ENCODE peak calls at places on chromosomes 6 and 20, in five cellular contexts. V is aorta; S is astrocyte; Z is CD8-positive, alpha-beta memory T cell; U is upper lobe of right lung. Y is an unnamed sample.

GRCh38 chr20:33033381-33033780 is 1.9 kb downstream of the BPIFB6 start:
- DNase-seq in S (no peak), U (no peak), Z (no peak), V (no peak), Y (no peak)

GRCh38 chr20:15491564-15491963 is 1081.7 kb downstream of the KIF16B start:
- DNase-seq in Z (no peak), V (no peak), S (no peak), U (no peak), Y (no peak)

GRCh38 chr6:47455533-47456209 is 21.9 kb upstream of the CD2AP start:
- DNase-seq in Z (no peak), U (no peak), V (no peak), S (no peak), Y (no peak)

GRCh38 chr6:55913213-55914195 is 38.1 kb upstream of the BMP5 start:
- DNase-seq in Z (no peak), V (no peak), S (peak; percentile 23), U (no peak), Y (no peak)

GRCh38 chr6:45423111-45423900 is 45.6 kb upstream of the SUPT3H start:
- DNase-seq in U (peak; percentile 72), Z (peak; percentile 37), S (no peak), V (peak; percentile 81), Y (peak; percentile 12)

GRCh38 chr6:3314621-3315020 is 55.9 kb downstream of the PSMG4 start:
- DNase-seq in Z (no peak), U (no peak), S (no peak), V (peak; percentile 10), Y (peak; percentile 56)

GRCh38 chr6:21598662-21599061 is 5.1 kb downstream of the SOX4 start:
- DNase-seq in Z (no peak), V (no peak), U (no peak), S (peak; percentile 50), Y (no peak)

GRCh38 chr6:70673054-70673453 is 5.4 kb downstream of the SMAP1 start:
- DNase-seq in S (no peak), Z (no peak), V (no peak), U (no peak), Y (no peak)

GRCh38 chr20:36145877-36146707 is 8.4 kb upstream of the EPB41L1 start:
- DNase-seq in S (peak; percentile 23), V (no peak), U (no peak), Z (no peak), Y (peak; percentile 79)

GRCh38 chr6:45647341-45648138 is 269.8 kb upstream of the SUPT3H start:
- DNase-seq in U (no peak), S (no peak), Z (no peak), V (no peak), Y (no peak)

GRCh38 chr6:2038096-2038495 is 207.3 kb downstream of the GMDS start:
- DNase-seq in S (peak; percentile 77), U (no peak), V (no peak), Z (peak; percentile 5), Y (no peak)

GRCh38 chr20:62728781-62729300 is 20.2 kb downstream of the NTSR1 start:
- DNase-seq in S (no peak), U (no peak), V (peak; percentile 39), Z (no peak), Y (no peak)

GRCh38 chr6:20029979-20030378 is 182.3 kb downstream of the MBOAT1 start:
- DNase-seq in U (no peak), Z (no peak), S (no peak), V (no peak), Y (no peak)

GRCh38 chr20:13170771-13171170 is 50.3 kb upstream of the ISM1 start:
- DNase-seq in U (no peak), S (no peak), V (no peak), Z (no peak), Y (no peak)

GRCh38 chr20:1623501-1624250 is 3.9 kb upstream of the SIRPB1 start:
- DNase-seq in U (no peak), V (no peak), Z (no peak), S (no peak), Y (no peak)

GRCh38 chr6:122494665-122495272 is 23.2 kb upstream of the SERINC1 start:
- DNase-seq in V (no peak), U (no peak), Z (no peak), S (no peak), Y (no peak)

GRCh38 chr6:24874128-24874527 is 61.6 kb downstream of the RIPOR2 start:
- DNase-seq in V (no peak), U (no peak), Z (no peak), S (no peak), Y (no peak)

GRCh38 chr20:63134201-63134612 is 81.7 kb downstream of the YTHDF1 start:
- DNase-seq in S (no peak), U (peak; percentile 56), Z (no peak), V (peak; percentile 66), Y (no peak)

GRCh38 chr20:17898548-17898994 is 70.0 kb downstream of the SNX5 start:
- DNase-seq in V (peak; percentile 81), Z (peak; percentile 45), S (peak; percentile 27), U (peak; percentile 73), Y (peak; percentile 79)

GRCh38 chr6:84581494-84582259 is 182.7 kb downstream of the TBX18 start:
- DNase-seq in V (no peak), S (peak; percentile 82), Z (no peak), U (no peak), Y (no peak)

GRCh38 chr6:149867876-149868640 is 3.9 kb upstream of the LRP11 start:
- DNase-seq in S (no peak), U (no peak), Z (no peak), V (no peak), Y (no peak)

GRCh38 chr6:139748353-139749146 is 374.1 kb upstream of the CITED2 start:
- DNase-seq in S (peak; percentile 83), U (no peak), Z (no peak), V (no peak), Y (no peak)

GRCh38 chr6:169965239-169965638 is 213.8 kb downstream of the ERMARD start:
- DNase-seq in V (no peak), U (no peak), Z (no peak), S (no peak), Y (no peak)

GRCh38 chr6:28866342-28867077 is 57.3 kb downstream of the TRIM27 start:
- DNase-seq in Z (peak; percentile 69), V (peak; percentile 88), S (peak; percentile 34), U (peak; percentile 93), Y (peak; percentile 74)

GRCh38 chr6:155890409-155890808 is 434.8 kb upstream of the NOX3 start:
- DNase-seq in Z (no peak), U (no peak), S (no peak), V (no peak), Y (no peak)

GRCh38 chr6:77313595-77313994 is 149.7 kb downstream of the HTR1B start:
- DNase-seq in S (no peak), U (no peak), Z (no peak), V (no peak), Y (no peak)

GRCh38 chr6:36616888-36617521 is 22.8 kb downstream of the SRSF3 start:
- DNase-seq in U (peak; percentile 86), S (peak; percentile 52), V (no peak), Z (no peak), Y (peak; percentile 75)

GRCh38 chr20:50688256-50688655 is 3.1 kb downstream of the RIPOR3 start:
- DNase-seq in V (no peak), Z (no peak), U (no peak), S (no peak), Y (no peak)

GRCh38 chr6:100062621-100063020 is 68.6 kb upstream of the MCHR2 start:
- DNase-seq in V (no peak), Z (no peak), U (no peak), S (no peak), Y (no peak)

GRCh38 chr20:63006611-63007471 is at the start of gene BHLHE23:
- DNase-seq in V (no peak), Z (no peak), S (no peak), U (no peak), Y (no peak)

GRCh38 chr6:2656460-2657064 is 94.2 kb downstream of the MYLK4 start:
- DNase-seq in S (no peak), Z (no peak), U (no peak), V (no peak), Y (no peak)

GRCh38 chr6:137514418-137514817 is 20.2 kb upstream of the OLIG3 start:
- DNase-seq in Z (no peak), U (no peak), V (no peak), S (no peak), Y (no peak)

GRCh38 chr6:137520520-137520919 is 26.3 kb upstream of the OLIG3 start:
- DNase-seq in Z (no peak), S (no peak), U (no peak), V (no peak), Y (no peak)

GRCh38 chr6:137518584-137518983 is 24.4 kb upstream of the OLIG3 start:
- DNase-seq in Z (no peak), S (no peak), U (no peak), V (no peak), Y (no peak)

GRCh38 chr6:137519629-137520176 is 25.5 kb upstream of the OLIG3 start:
- DNase-seq in U (no peak), V (no peak), Z (no peak), S (no peak), Y (no peak)

GRCh38 chr6:137517404-137517803 is 23.2 kb upstream of the OLIG3 start:
- DNase-seq in U (no peak), V (no peak), Z (no peak), S (no peak), Y (no peak)
- H3K4me1 ChIP-seq in U (no peaks in the 10 kb centered on the region), V (no peaks in the 10 kb centered on the region), Z (no peaks in the 10 kb centered on the region), S (no peaks in the 10 kb centered on the region), Y (no peaks in the 10 kb centered on the region)

GRCh38 chr6:37987559-37987958 is 168.0 kb downstream of the ZFAND3 start:
- DNase-seq in V (no peak), Z (no peak), S (no peak), U (no peak), Y (peak; percentile 48)
- H3K27ac ChIP-seq in V (peak overlapping the region; percentile 33), Z (no peak overlapping the region), S (peak overlapping the region; percentile 50), U (no peak overlapping the region), Y (peak overlapping the region; percentile 28)

DNA sequence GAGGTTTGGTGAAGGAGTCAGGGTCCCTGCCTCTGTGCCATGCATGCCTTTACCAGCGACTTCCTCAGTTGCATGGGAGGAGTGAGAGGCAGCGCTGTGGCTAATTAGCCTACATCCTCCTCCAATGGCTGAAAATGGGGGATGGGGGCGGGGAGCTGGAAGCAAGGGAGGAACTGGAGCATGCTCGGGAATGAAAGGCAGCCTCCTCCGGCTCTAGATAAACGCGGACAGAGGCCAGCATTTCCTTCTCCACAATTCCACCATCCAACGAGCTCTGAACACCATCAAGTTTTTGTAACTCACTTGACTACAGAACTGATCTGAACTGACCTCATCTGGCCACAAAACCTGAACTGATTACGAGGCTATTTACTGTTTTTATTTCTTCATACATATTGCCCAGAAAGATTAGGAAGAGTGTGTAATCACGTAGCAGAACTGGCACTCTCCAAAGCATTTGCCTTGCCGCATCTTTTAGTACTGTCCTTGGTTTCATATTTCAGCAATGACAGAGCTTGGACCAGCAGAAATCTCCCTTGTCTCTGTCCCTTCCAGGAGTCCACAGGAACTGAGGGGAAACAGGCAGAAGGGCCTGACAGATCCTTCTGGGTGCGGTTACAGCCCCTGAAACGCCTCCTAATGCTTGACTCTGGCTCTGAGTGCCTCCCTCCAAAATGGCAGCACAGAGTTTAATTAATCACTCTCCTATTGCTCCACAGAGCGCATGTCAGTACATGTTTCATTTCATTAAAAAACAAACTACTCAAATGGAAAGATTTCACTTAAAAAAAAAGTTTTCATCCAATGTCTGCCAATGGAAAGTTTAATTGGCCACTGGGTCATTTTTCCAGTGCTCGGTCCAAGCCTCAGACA is 58.2 kb upstream of the TRAF3IP2 start:
- DNase-seq in Z (no peak), V (no peak), U (no peak), S (peak; percentile 41), Y (peak; percentile 33)
- H3K4me1 ChIP-seq in Z (no peaks in the 10 kb centered on the region), V (no peaks in the 10 kb centered on the region), U (peaks cover 46% of the 10 kb centered on the region), S (peaks cover 19% of the 10 kb centered on the region), Y (peaks cover 58% of the 10 kb centered on the region)

GRCh38 chr6:138028893-138029292 is 78.3 kb downstream of the PERP start:
- DNase-seq in V (no peak), Z (no peak), S (no peak), U (no peak), Y (no peak)
- H3K27ac ChIP-seq in V (no peak overlapping the region), Z (no peak overlapping the region), S (no peak overlapping the region), U (no peak overlapping the region), Y (no peak overlapping the region)

GRCh38 chr20:61433816-61434215 is 181.8 kb downstream of the CDH4 start:
- DNase-seq in Z (no peak), V (no peak), S (no peak), U (no peak), Y (no peak)
- H3K4me1 ChIP-seq in Z (no peaks in the 10 kb centered on the region), V (no peaks in the 10 kb centered on the region), S (peaks cover 43% of the 10 kb centered on the region), U (no peaks in the 10 kb centered on the region), Y (no peaks in the 10 kb centered on the region)